ENCODE peak calls at places on chromosome 20, in eight cellular contexts. One of them, this sample, is unnamed.

GRCh38 chr20:44075950-44076232 is 111.1 kb downstream of the JPH2 start:
- DNase-seq in right cardiac atrium: no peak
- DNase-seq in pancreas: no peak
- DNase-seq in lower lobe of right lung: no peak
- DNase-seq in aorta: no peak
- DNase-seq in cardiac muscle cell: no peak
- DNase-seq in small intestine: no peak
- DNase-seq in psoas muscle: no peak
- DNase-seq in this sample: no peak

GRCh38 chr20:22455259-22455658 is 129.1 kb downstream of the FOXA2 start:
- DNase-seq in right cardiac atrium: no peak
- DNase-seq in pancreas: no peak
- DNase-seq in lower lobe of right lung: no peak
- DNase-seq in aorta: no peak
- DNase-seq in cardiac muscle cell: no peak
- DNase-seq in small intestine: no peak
- DNase-seq in psoas muscle: no peak
- DNase-seq in this sample: no peak

GRCh38 chr20:52410182-52410647 is 218.6 kb upstream of the ZFP64 start:
- DNase-seq in right cardiac atrium: peak
- DNase-seq in pancreas: no peak
- DNase-seq in lower lobe of right lung: peak
- DNase-seq in aorta: no peak
- DNase-seq in cardiac muscle cell: peak
- DNase-seq in small intestine: peak
- DNase-seq in psoas muscle: no peak
- DNase-seq in this sample: no peak

GRCh38 chr20:48679603-48680002 is 148.2 kb downstream of the PREX1 start:
- DNase-seq in right cardiac atrium: peak
- DNase-seq in pancreas: no peak
- DNase-seq in lower lobe of right lung: no peak
- DNase-seq in aorta: peak
- DNase-seq in cardiac muscle cell: no peak
- DNase-seq in small intestine: peak
- DNase-seq in psoas muscle: no peak
- DNase-seq in this sample: no peak

GRCh38 chr20:50193169-50193850 is 2.7 kb downstream of the CEBPB start:
- DNase-seq in right cardiac atrium: peak
- DNase-seq in pancreas: no peak
- DNase-seq in lower lobe of right lung: no peak
- DNase-seq in aorta: peak
- DNase-seq in cardiac muscle cell: no peak
- DNase-seq in small intestine: no peak
- DNase-seq in psoas muscle: peak
- DNase-seq in this sample: no peak

GRCh38 chr20:53032021-53033001 is 60.2 kb downstream of the TSHZ2 start:
- DNase-seq in right cardiac atrium: no peak
- DNase-seq in pancreas: no peak
- DNase-seq in lower lobe of right lung: no peak
- DNase-seq in aorta: no peak
- DNase-seq in cardiac muscle cell: no peak
- DNase-seq in small intestine: no peak
- DNase-seq in psoas muscle: no peak
- DNase-seq in this sample: peak

GRCh38 chr20:44683263-44684046 is 31.7 kb upstream of the CCN5 start:
- DNase-seq in right cardiac atrium: peak
- DNase-seq in pancreas: no peak
- DNase-seq in lower lobe of right lung: peak
- DNase-seq in aorta: no peak
- DNase-seq in cardiac muscle cell: peak
- DNase-seq in small intestine: peak
- DNase-seq in psoas muscle: no peak
- DNase-seq in this sample: no peak

GRCh38 chr20:62955519-62956386 is 3.2 kb downstream of the SLC17A9 start:
- DNase-seq in right cardiac atrium: no peak
- DNase-seq in pancreas: no peak
- DNase-seq in lower lobe of right lung: peak
- DNase-seq in aorta: peak
- DNase-seq in cardiac muscle cell: no peak
- DNase-seq in small intestine: peak
- DNase-seq in psoas muscle: peak
- DNase-seq in this sample: no peak

GRCh38 chr20:49381558-49382493 is 100.6 kb downstream of the KCNB1 start:
- DNase-seq in right cardiac atrium: peak
- DNase-seq in pancreas: peak
- DNase-seq in lower lobe of right lung: no peak
- DNase-seq in aorta: peak
- DNase-seq in cardiac muscle cell: no peak
- DNase-seq in small intestine: no peak
- DNase-seq in psoas muscle: peak
- DNase-seq in this sample: peak

GRCh38 chr20:32152421-32153155 is 43.1 kb downstream of the TM9SF4 start:
- DNase-seq in right cardiac atrium: no peak
- DNase-seq in pancreas: no peak
- DNase-seq in lower lobe of right lung: no peak
- DNase-seq in aorta: no peak
- DNase-seq in cardiac muscle cell: no peak
- DNase-seq in small intestine: peak
- DNase-seq in psoas muscle: no peak
- DNase-seq in this sample: no peak

GRCh38 chr20:44637490-44638372 is 13.8 kb downstream of the ADA start:
- DNase-seq in right cardiac atrium: peak
- DNase-seq in pancreas: peak
- DNase-seq in lower lobe of right lung: no peak
- DNase-seq in aorta: peak
- DNase-seq in cardiac muscle cell: no peak
- DNase-seq in small intestine: no peak
- DNase-seq in psoas muscle: peak
- DNase-seq in this sample: no peak

GRCh38 chr20:31693987-31694661 is 28.5 kb downstream of the BCL2L1 start:
- DNase-seq in right cardiac atrium: no peak
- DNase-seq in pancreas: no peak
- DNase-seq in lower lobe of right lung: no peak
- DNase-seq in aorta: no peak
- DNase-seq in cardiac muscle cell: no peak
- DNase-seq in small intestine: no peak
- DNase-seq in psoas muscle: no peak
- DNase-seq in this sample: no peak

GRCh38 chr20:5602346-5602745 is 147.9 kb upstream of the SHLD1 start:
- DNase-seq in right cardiac atrium: no peak
- DNase-seq in pancreas: no peak
- DNase-seq in lower lobe of right lung: no peak
- DNase-seq in aorta: no peak
- DNase-seq in cardiac muscle cell: no peak
- DNase-seq in small intestine: no peak
- DNase-seq in psoas muscle: no peak
- DNase-seq in this sample: no peak

GRCh38 chr20:7463290-7463689 is 477.0 kb downstream of the HAO1 start:
- DNase-seq in right cardiac atrium: no peak
- DNase-seq in pancreas: no peak
- DNase-seq in lower lobe of right lung: no peak
- DNase-seq in aorta: no peak
- DNase-seq in cardiac muscle cell: no peak
- DNase-seq in small intestine: no peak
- DNase-seq in psoas muscle: no peak
- DNase-seq in this sample: no peak

GRCh38 chr20:4091332-4092135 is 76.2 kb upstream of the RNF24 start:
- DNase-seq in right cardiac atrium: peak
- DNase-seq in pancreas: peak
- DNase-seq in lower lobe of right lung: peak
- DNase-seq in aorta: peak
- DNase-seq in cardiac muscle cell: peak
- DNase-seq in small intestine: peak
- DNase-seq in psoas muscle: peak
- DNase-seq in this sample: no peak

GRCh38 chr20:17617868-17618672 is 48.2 kb downstream of the DSTN start:
- DNase-seq in right cardiac atrium: no peak
- DNase-seq in pancreas: peak
- DNase-seq in lower lobe of right lung: peak
- DNase-seq in aorta: peak
- DNase-seq in cardiac muscle cell: no peak
- DNase-seq in small intestine: no peak
- DNase-seq in psoas muscle: peak
- DNase-seq in this sample: no peak

GRCh38 chr20:17615645-17616479 is 46.0 kb downstream of the DSTN start:
- DNase-seq in right cardiac atrium: peak
- DNase-seq in pancreas: peak
- DNase-seq in lower lobe of right lung: peak
- DNase-seq in aorta: peak
- DNase-seq in cardiac muscle cell: no peak
- DNase-seq in small intestine: no peak
- DNase-seq in psoas muscle: peak
- DNase-seq in this sample: no peak

GRCh38 chr20:17617212-17617867 is 47.5 kb downstream of the DSTN start:
- DNase-seq in right cardiac atrium: peak
- DNase-seq in pancreas: peak
- DNase-seq in lower lobe of right lung: peak
- DNase-seq in aorta: peak
- DNase-seq in cardiac muscle cell: peak
- DNase-seq in small intestine: peak
- DNase-seq in psoas muscle: peak
- DNase-seq in this sample: no peak

GRCh38 chr20:17614812-17615644 is 45.2 kb downstream of the DSTN start:
- DNase-seq in right cardiac atrium: peak
- DNase-seq in pancreas: no peak
- DNase-seq in lower lobe of right lung: peak
- DNase-seq in aorta: peak
- DNase-seq in cardiac muscle cell: no peak
- DNase-seq in small intestine: no peak
- DNase-seq in psoas muscle: peak
- DNase-seq in this sample: no peak

GRCh38 chr20:17616480-17617211 is 46.8 kb downstream of the DSTN start:
- DNase-seq in right cardiac atrium: peak
- DNase-seq in pancreas: peak
- DNase-seq in lower lobe of right lung: peak
- DNase-seq in aorta: peak
- DNase-seq in cardiac muscle cell: no peak
- DNase-seq in small intestine: no peak
- DNase-seq in psoas muscle: peak
- DNase-seq in this sample: no peak
- H3K27ac ChIP-seq in right cardiac atrium: no peak
- H3K27ac ChIP-seq in pancreas: no peak
- H3K27ac ChIP-seq in lower lobe of right lung: no peak
- H3K27ac ChIP-seq in aorta: no peak
- H3K27ac ChIP-seq in cardiac muscle cell: no peak
- H3K27ac ChIP-seq in small intestine: no peak
- H3K27ac ChIP-seq in psoas muscle: no peak
- H3K27ac ChIP-seq in this sample: no peak

GRCh38 chr20:25280574-25281535 is 33.0 kb downstream of the PYGB start:
- DNase-seq in right cardiac atrium: peak
- DNase-seq in pancreas: peak
- DNase-seq in lower lobe of right lung: peak
- DNase-seq in aorta: peak
- DNase-seq in cardiac muscle cell: no peak
- DNase-seq in small intestine: no peak
- DNase-seq in psoas muscle: peak
- DNase-seq in this sample: no peak

GRCh38 chr20:25280051-25280573 is 32.2 kb downstream of the PYGB start:
- DNase-seq in right cardiac atrium: peak
- DNase-seq in pancreas: peak
- DNase-seq in lower lobe of right lung: peak
- DNase-seq in aorta: peak
- DNase-seq in cardiac muscle cell: no peak
- DNase-seq in small intestine: no peak
- DNase-seq in psoas muscle: peak
- DNase-seq in this sample: no peak

GRCh38 chr20:25278636-25279361 is 30.9 kb downstream of the PYGB start:
- DNase-seq in right cardiac atrium: peak
- DNase-seq in pancreas: peak
- DNase-seq in lower lobe of right lung: peak
- DNase-seq in aorta: peak
- DNase-seq in cardiac muscle cell: no peak
- DNase-seq in small intestine: no peak
- DNase-seq in psoas muscle: peak
- DNase-seq in this sample: no peak

GRCh38 chr20:25277941-25278521 is 30.1 kb downstream of the PYGB start:
- DNase-seq in right cardiac atrium: peak
- DNase-seq in pancreas: peak
- DNase-seq in lower lobe of right lung: peak
- DNase-seq in aorta: peak
- DNase-seq in cardiac muscle cell: no peak
- DNase-seq in small intestine: no peak
- DNase-seq in psoas muscle: peak
- DNase-seq in this sample: no peak

GRCh38 chr20:25279403-25279802 is 31.5 kb downstream of the PYGB start:
- DNase-seq in right cardiac atrium: no peak
- DNase-seq in pancreas: no peak
- DNase-seq in lower lobe of right lung: peak
- DNase-seq in aorta: no peak
- DNase-seq in cardiac muscle cell: no peak
- DNase-seq in small intestine: no peak
- DNase-seq in psoas muscle: no peak
- DNase-seq in this sample: no peak
- H3K27ac ChIP-seq in right cardiac atrium: no peak
- H3K27ac ChIP-seq in pancreas: no peak
- H3K27ac ChIP-seq in lower lobe of right lung: no peak
- H3K27ac ChIP-seq in aorta: no peak
- H3K27ac ChIP-seq in cardiac muscle cell: no peak
- H3K27ac ChIP-seq in small intestine: no peak
- H3K27ac ChIP-seq in psoas muscle: no peak
- H3K27ac ChIP-seq in this sample: peak

GRCh38 chr20:59270380-59270779 is 30.0 kb upstream of the EDN3 start:
- DNase-seq in right cardiac atrium: no peak
- DNase-seq in pancreas: no peak
- DNase-seq in lower lobe of right lung: no peak
- DNase-seq in aorta: no peak
- DNase-seq in cardiac muscle cell: no peak
- DNase-seq in small intestine: no peak
- DNase-seq in psoas muscle: no peak
- DNase-seq in this sample: no peak
- H3K27ac ChIP-seq in right cardiac atrium: no peak
- H3K27ac ChIP-seq in pancreas: no peak
- H3K27ac ChIP-seq in lower lobe of right lung: no peak
- H3K27ac ChIP-seq in aorta: no peak
- H3K27ac ChIP-seq in cardiac muscle cell: no peak
- H3K27ac ChIP-seq in small intestine: no peak
- H3K27ac ChIP-seq in psoas muscle: no peak
- H3K27ac ChIP-seq in this sample: no peak

GRCh38 chr20:35302421-35303335 is 10.5 kb upstream of the FAM83C start:
- DNase-seq in right cardiac atrium: no peak
- DNase-seq in pancreas: no peak
- DNase-seq in lower lobe of right lung: no peak
- DNase-seq in aorta: no peak
- DNase-seq in cardiac muscle cell: no peak
- DNase-seq in small intestine: no peak
- DNase-seq in psoas muscle: no peak
- DNase-seq in this sample: no peak

GRCh38 chr20:35299780-35300179 is 7.6 kb upstream of the FAM83C start:
- DNase-seq in right cardiac atrium: no peak
- DNase-seq in pancreas: no peak
- DNase-seq in lower lobe of right lung: no peak
- DNase-seq in aorta: no peak
- DNase-seq in cardiac muscle cell: no peak
- DNase-seq in small intestine: no peak
- DNase-seq in psoas muscle: no peak
- DNase-seq in this sample: no peak

GRCh38 chr20:35301426-35301825 is 9.2 kb upstream of the FAM83C start:
- DNase-seq in right cardiac atrium: no peak
- DNase-seq in pancreas: no peak
- DNase-seq in lower lobe of right lung: no peak
- DNase-seq in aorta: no peak
- DNase-seq in cardiac muscle cell: no peak
- DNase-seq in small intestine: no peak
- DNase-seq in psoas muscle: no peak
- DNase-seq in this sample: no peak

GRCh38 chr20:35298264-35298663 is 6.0 kb upstream of the FAM83C start:
- DNase-seq in right cardiac atrium: no peak
- DNase-seq in pancreas: no peak
- DNase-seq in lower lobe of right lung: no peak
- DNase-seq in aorta: no peak
- DNase-seq in cardiac muscle cell: no peak
- DNase-seq in small intestine: no peak
- DNase-seq in psoas muscle: no peak
- DNase-seq in this sample: no peak

GRCh38 chr20:35300469-35301262 is 8.4 kb upstream of the FAM83C start:
- DNase-seq in right cardiac atrium: no peak
- DNase-seq in pancreas: no peak
- DNase-seq in lower lobe of right lung: no peak
- DNase-seq in aorta: no peak
- DNase-seq in cardiac muscle cell: no peak
- DNase-seq in small intestine: peak
- DNase-seq in psoas muscle: no peak
- DNase-seq in this sample: no peak
- H3K27ac ChIP-seq in right cardiac atrium: no peak
- H3K27ac ChIP-seq in pancreas: no peak
- H3K27ac ChIP-seq in lower lobe of right lung: no peak
- H3K27ac ChIP-seq in aorta: no peak
- H3K27ac ChIP-seq in cardiac muscle cell: no peak
- H3K27ac ChIP-seq in small intestine: no peak
- H3K27ac ChIP-seq in psoas muscle: no peak
- H3K27ac ChIP-seq in this sample: no peak